ENCODE peak calls at places on chromosomes 1 and 21, in four cellular contexts. F is mesenchymal stem cell, U is tibial nerve, W is adrenal gland. Z is an unnamed sample. For H3K4me1, the result is how much of the 10 kb centered on the place peaks cover.

GRCh38 chr1:207565546-207566468 is 69.8 kb downstream of the CR1 start:
- DNase-seq in W (no peak), U (no peak), F (no peak), Z (peak)

GRCh38 chr21:18951291-18952038 is 547.9 kb upstream of the TMPRSS15 start:
- DNase-seq in U (no peak), W (no peak), F (peak), Z (no peak)

GRCh38 chr1:212641956-212642355 is 33.4 kb downstream of the ATF3 start:
- DNase-seq in F (peak), U (no peak), W (no peak), Z (peak)

GRCh38 chr1:61579815-61580214 is 145.1 kb downstream of the TM2D1 start:
- DNase-seq in F (no peak), W (no peak), U (no peak), Z (no peak)

GRCh38 chr1:93681095-93681548 is 515 bp downstream of the BCAR3 start:
- DNase-seq in F (peak), W (peak), U (no peak), Z (peak)

GRCh38 chr1:183764981-183765380 is 39.9 kb upstream of the RGL1 start:
- DNase-seq in F (no peak), W (no peak), U (no peak), Z (no peak)

GRCh38 chr1:201172999-201173610 is 17.5 kb upstream of the IGFN1 start:
- DNase-seq in W (no peak), F (peak), U (no peak), Z (no peak)

GRCh38 chr1:117015701-117016100 is 14.1 kb downstream of the CD101 start:
- DNase-seq in U (no peak), F (no peak), W (no peak), Z (no peak)

GRCh38 chr1:228238007-228238406 is 30.2 kb downstream of the OBSCN start:
- DNase-seq in W (peak), F (no peak), U (no peak), Z (no peak)

GRCh38 chr21:42262826-42263225 is 43.9 kb downstream of the ABCG1 start:
- DNase-seq in U (peak), W (peak), F (peak), Z (no peak)

GRCh38 chr21:38171723-38172344 is 85.0 kb upstream of the KCNJ15 start:
- DNase-seq in U (no peak), F (peak), W (no peak), Z (peak)

GRCh38 chr1:67748630-67749029 is 63.6 kb downstream of the GADD45A start:
- DNase-seq in F (peak), W (no peak), U (no peak), Z (peak)

GRCh38 chr1:64471724-64472276 is 1.9 kb downstream of the CACHD1 start:
- DNase-seq in W (no peak), F (peak), U (no peak), Z (peak)

GRCh38 chr21:14977814-14978213 is 87.0 kb downstream of the NRIP1 start:
- DNase-seq in W (no peak), U (no peak), F (no peak), Z (no peak)

GRCh38 chr1:184340984-184341383 is 45.8 kb upstream of the C1orf21 start:
- DNase-seq in W (no peak), F (no peak), U (no peak), Z (no peak)

GRCh38 chr1:203368624-203369451 is 17.9 kb upstream of the FMOD start:
- DNase-seq in U (peak), F (peak), W (peak), Z (peak)

GRCh38 chr1:213980906-213981305 is 6.9 kb upstream of the PROX1 start:
- DNase-seq in W (no peak), F (no peak), U (no peak), Z (no peak)

GRCh38 chr21:25750085-25750484 is 15.3 kb downstream of the GABPA start:
- DNase-seq in F (no peak), U (no peak), W (no peak), Z (no peak)

GRCh38 chr1:108523829-108524228 is 36.1 kb upstream of the EEIG2 start:
- DNase-seq in F (no peak), W (no peak), U (no peak), Z (no peak)

GRCh38 chr1:7385471-7386225 is 385.4 kb upstream of the VAMP3 start:
- DNase-seq in U (no peak), W (no peak), F (no peak), Z (no peak)

GRCh38 chr1:40014253-40014706 is 26.2 kb upstream of the CAP1 start:
- DNase-seq in F (peak), W (no peak), U (no peak), Z (no peak)

GRCh38 chr1:195866383-195867222 is 741.6 kb downstream of the KCNT2 start:
- DNase-seq in W (no peak), U (no peak), F (no peak), Z (no peak)

GRCh38 chr1:235935506-235936224 is 69.0 kb upstream of the LYST start:
- DNase-seq in U (peak), W (no peak), F (no peak), Z (no peak)

GRCh38 chr1:235938714-235939487 is 72.2 kb upstream of the LYST start:
- DNase-seq in U (no peak), W (no peak), F (no peak), Z (no peak)

GRCh38 chr1:235939488-235939775 is 72.7 kb upstream of the LYST start:
- DNase-seq in W (no peak), U (no peak), F (peak), Z (no peak)

GRCh38 chr1:235940282-235940681 is 73.6 kb upstream of the LYST start:
- DNase-seq in W (no peak), F (no peak), U (no peak), Z (no peak)

DNA sequence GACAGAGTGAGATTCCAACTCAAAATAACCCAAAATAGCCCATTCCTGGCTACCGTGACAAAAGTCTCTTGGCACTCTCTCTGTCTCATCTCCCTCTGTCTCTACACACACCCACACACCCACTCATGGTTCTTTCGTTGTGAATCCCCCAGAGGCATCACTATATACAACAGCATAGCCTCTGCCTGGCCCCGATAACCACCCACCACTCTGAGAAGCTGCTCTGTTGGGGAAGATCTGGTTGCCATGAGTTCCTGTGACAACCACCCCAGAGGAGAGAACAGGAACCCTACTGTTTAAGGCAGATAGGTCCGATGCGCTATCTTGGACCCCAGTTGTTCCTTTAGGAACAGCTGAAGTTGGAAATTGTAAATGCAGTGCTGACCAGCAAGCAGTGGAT is 70.4 kb upstream of the LYST start:
- DNase-seq in F (no peak), U (no peak), W (no peak), Z (no peak)
- H3K4me1 ChIP-seq in F (under half), U (under half), W (under half), Z (under half)

GRCh38 chr1:160836981-160837557 is 25.6 kb downstream of the CD244 start:
- DNase-seq in U (no peak), F (no peak), W (no peak), Z (no peak)
- H3K4me1 ChIP-seq in U (under half), F (under half), W (under half), Z (under half)

GRCh38 chr1:1833456-1833855 is 55.2 kb upstream of the NADK start:
- DNase-seq in F (no peak), W (peak), U (no peak), Z (no peak)

GRCh38 chr1:1833916-1834325 is 55.7 kb upstream of the NADK start:
- DNase-seq in U (no peak), F (peak), W (no peak), Z (no peak)

GRCh38 chr1:1832151-1832550 is 53.9 kb upstream of the NADK start:
- DNase-seq in F (no peak), W (no peak), U (no peak), Z (no peak)

GRCh38 chr1:1835546-1835945 is 55.3 kb downstream of the GNB1 start:
- DNase-seq in F (no peak), U (no peak), W (no peak), Z (no peak)

DNA sequence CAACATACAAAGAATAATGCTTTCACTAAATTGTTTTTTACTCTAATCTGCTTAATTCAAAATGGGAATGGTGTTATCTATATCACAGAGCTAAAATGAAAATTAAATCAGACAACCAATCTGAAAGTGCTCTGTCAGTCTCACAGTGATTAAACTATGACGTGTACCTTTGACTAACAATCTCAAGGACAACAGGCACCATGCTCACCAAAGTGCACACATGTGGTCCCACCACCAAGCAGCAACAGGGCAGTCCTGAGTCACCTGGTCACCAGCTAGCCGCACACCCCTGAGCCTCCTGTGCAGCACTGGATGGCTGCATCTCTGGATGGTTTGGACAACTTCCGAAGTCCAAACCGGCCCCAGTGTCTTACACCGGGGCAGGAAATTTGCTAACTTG is 54.5 kb upstream of the NADK start:
- DNase-seq in W (peak), U (no peak), F (no peak), Z (no peak)
- H3K4me1 ChIP-seq in W (under half), U (under half), F (under half), Z (under half)

GRCh38 chr1:27523666-27524020 is 33.7 kb upstream of the WASF2 start:
- DNase-seq in W (no peak), U (no peak), F (no peak), Z (no peak)

GRCh38 chr1:27521336-27522147 is 31.6 kb upstream of the WASF2 start:
- DNase-seq in U (no peak), W (no peak), F (no peak), Z (no peak)

GRCh38 chr1:27520651-27521050 is 30.7 kb upstream of the WASF2 start:
- DNase-seq in F (no peak), U (no peak), W (no peak), Z (no peak)

GRCh38 chr1:27522148-27522859 is 32.3 kb upstream of the WASF2 start:
- DNase-seq in F (no peak), W (no peak), U (no peak), Z (no peak)

DNA sequence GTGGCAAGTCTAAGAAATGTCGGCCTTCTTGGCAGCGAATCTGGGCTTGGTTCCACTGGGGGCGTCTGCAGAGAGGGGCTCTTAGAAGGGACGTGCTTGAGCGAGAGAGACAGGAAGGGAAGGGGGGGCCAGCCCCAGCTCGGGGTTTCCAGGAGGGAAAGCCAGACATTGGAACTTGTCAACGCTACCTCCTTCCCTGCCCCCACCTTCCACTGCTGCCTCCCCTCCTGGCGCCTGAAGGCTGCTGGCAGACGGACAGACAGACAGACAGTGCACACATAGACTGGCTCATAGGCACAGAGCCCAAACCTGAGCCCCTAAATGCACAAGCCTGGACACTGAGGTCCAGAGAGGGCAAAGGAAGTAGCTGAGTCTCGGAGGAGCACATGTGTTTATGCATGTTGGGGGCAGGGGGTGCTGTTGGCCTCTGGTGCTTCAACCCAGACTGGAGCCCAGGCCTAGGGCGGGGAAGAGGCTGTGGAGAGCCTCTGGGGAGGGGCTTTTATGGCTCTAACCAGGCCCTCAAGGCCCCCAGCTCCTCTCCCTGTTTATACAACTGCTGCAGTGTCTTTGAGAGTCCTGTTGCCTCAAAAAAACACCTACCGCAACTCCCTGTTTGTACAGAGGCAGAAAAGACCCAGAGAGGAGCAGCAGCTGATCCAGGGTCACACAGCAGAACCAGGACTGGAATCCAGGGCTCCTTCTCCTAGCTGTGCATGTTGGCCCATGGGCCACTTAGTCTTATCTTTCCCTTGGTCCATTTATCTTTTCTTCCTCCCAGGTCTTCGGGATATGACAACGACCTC is 33.1 kb upstream of the WASF2 start:
- DNase-seq in W (no peak), U (no peak), F (peak), Z (no peak)
- H3K4me1 ChIP-seq in W (half or more), U (half or more), F (half or more), Z (under half)

GRCh38 chr1:23122796-23123195 is 45.9 kb downstream of the LUZP1 start:
- DNase-seq in W (no peak), F (no peak), U (no peak), Z (no peak)
- H3K4me1 ChIP-seq in W (half or more), F (under half), U (under half), Z (half or more)

GRCh38 chr1:109929170-109929569 is 18.5 kb downstream of the CSF1 start:
- DNase-seq in U (no peak), F (no peak), W (peak), Z (no peak)

GRCh38 chr1:109926662-109927300 is 16.1 kb downstream of the CSF1 start:
- DNase-seq in W (peak), F (peak), U (no peak), Z (no peak)

GRCh38 chr1:109928591-109929111 is 18.0 kb downstream of the CSF1 start:
- DNase-seq in U (peak), F (peak), W (peak), Z (peak)

GRCh38 chr1:109927908-109928307 is 17.3 kb downstream of the CSF1 start:
- DNase-seq in W (peak), F (peak), U (peak), Z (peak)

DNA sequence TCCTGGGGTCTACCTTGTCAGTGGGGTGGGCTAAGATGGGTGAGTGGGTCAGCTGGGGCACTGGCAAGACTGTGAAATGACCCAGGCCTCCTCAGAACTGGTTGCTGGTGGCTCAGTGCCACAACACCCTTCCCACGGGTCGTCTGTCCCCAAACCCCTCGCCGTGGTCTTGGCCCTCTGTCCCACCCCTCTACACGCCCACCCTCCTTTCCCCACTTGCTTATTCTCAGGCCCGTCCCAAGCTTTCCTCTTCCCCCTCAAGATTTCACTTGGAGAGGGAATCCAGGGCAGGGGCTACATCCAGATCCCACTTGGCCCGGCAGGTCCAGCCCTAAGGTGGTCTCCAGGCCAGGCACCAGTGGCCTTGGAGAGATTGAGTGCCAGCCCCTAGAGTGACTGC is 16.7 kb downstream of the CSF1 start:
- DNase-seq in W (no peak), F (no peak), U (no peak), Z (no peak)
- H3K4me1 ChIP-seq in W (half or more), F (under half), U (half or more), Z (half or more)

GRCh38 chr1:1431845-1432565 is 3.5 kb upstream of the VWA1 start:
- DNase-seq in U (no peak), F (peak), W (no peak), Z (no peak)

GRCh38 chr1:1429671-1430073 is 5.8 kb upstream of the VWA1 start:
- DNase-seq in U (no peak), F (peak), W (no peak), Z (no peak)

GRCh38 chr1:1430114-1430982 is 5.1 kb upstream of the VWA1 start:
- DNase-seq in W (peak), F (peak), U (peak), Z (no peak)

GRCh38 chr1:1432566-1432950 is 2.9 kb upstream of the VWA1 start:
- DNase-seq in W (no peak), F (no peak), U (no peak), Z (no peak)

GRCh38 chr1:1431006-1431844 is 4.3 kb upstream of the VWA1 start:
- DNase-seq in F (no peak), U (no peak), W (no peak), Z (no peak)
- H3K4me1 ChIP-seq in F (half or more), U (half or more), W (under half), Z (under half)

GRCh38 chr1:232617237-232617636 is 12.7 kb downstream of the SIPA1L2 start:
- DNase-seq in W (no peak), F (no peak), U (no peak), Z (no peak)
- H3K4me1 ChIP-seq in W (under half), F (under half), U (half or more), Z (under half)

GRCh38 chr1:18946550-18947381 is 9.7 kb downstream of the IFFO2 start:
- DNase-seq in F (no peak), U (no peak), W (no peak), Z (no peak)
- H3K4me1 ChIP-seq in F (half or more), U (half or more), W (half or more), Z (half or more)

GRCh38 chr1:2298685-2299673 is 70.9 kb downstream of the SKI start:
- DNase-seq in F (no peak), W (peak), U (no peak), Z (no peak)
- H3K4me1 ChIP-seq in F (under half), W (under half), U (half or more), Z (under half)

Z was measured in adipocyte.